ENCODE peak calls at places on chromosomes 11 and 22, in seven cellular contexts. K, A, O, N, P, C and Q are unnamed samples.

GRCh38 chr11:1401656-1402221 is 12.0 kb downstream of the BRSK2 start:
- DNase-seq in K (peak; percentile 60), O (peak; percentile 48), A (peak; percentile 66), P (peak; percentile 66), C (peak; percentile 48), N (peak; percentile 59), Q (no peak)

GRCh38 chr11:37370817-37371216 is 772.8 kb upstream of the RAG2 start:
- DNase-seq in P (no peak), C (no peak), N (no peak), K (no peak), A (no peak), O (peak; percentile 46), Q (no peak)

GRCh38 chr11:117426941-117427340 is 99.3 kb downstream of the CEP164 start:
- DNase-seq in C (no peak), K (no peak), P (no peak), N (no peak), O (no peak), A (no peak), Q (no peak)

GRCh38 chr22:20213833-20214708 is 54.0 kb downstream of the RTN4R start:
- DNase-seq in C (no peak), K (no peak), N (no peak), P (no peak), O (no peak), A (no peak), Q (no peak)

GRCh38 chr11:69463181-69463891 is 18.1 kb upstream of the LINC01488 start:
- DNase-seq in K (no peak), P (no peak), A (peak; percentile 49), O (peak; percentile 76), N (peak; percentile 85), C (peak; percentile 80), Q (no peak)

GRCh38 chr11:59573216-59573615 is 42.4 kb downstream of the OSBP start:
- DNase-seq in A (no peak), P (no peak), N (peak; percentile 86), K (no peak), C (peak; percentile 94), O (peak; percentile 80), Q (no peak)

GRCh38 chr11:67411785-67412152 is 3.7 kb upstream of the CARNS1 start:
- DNase-seq in P (no peak), A (no peak), K (no peak), O (no peak), C (no peak), N (no peak), Q (no peak)

GRCh38 chr11:71180694-71181466 is 71.5 kb downstream of the SHANK2 start:
- DNase-seq in A (no peak), O (no peak), P (no peak), N (no peak), C (no peak), K (no peak), Q (peak; percentile 49)

GRCh38 chr11:67373916-67374570 is 645 bp upstream of the CLCF1 start:
- DNase-seq in A (peak; percentile 53), O (peak; percentile 96), C (peak; percentile 96), P (peak; percentile 76), N (peak; percentile 98), K (peak; percentile 85), Q (peak; percentile 94)

GRCh38 chr22:45537734-45538181 is 35.1 kb downstream of the FBLN1 start:
- DNase-seq in P (peak; percentile 30), K (peak; percentile 77), O (peak; percentile 97), N (peak; percentile 71), C (peak; percentile 84), A (peak; percentile 46), Q (peak; percentile 86)

GRCh38 chr11:119100246-119100959 is 1.2 kb downstream of the DPAGT1 start:
- DNase-seq in K (no peak), C (peak; percentile 54), A (no peak), O (peak; percentile 47), P (no peak), N (peak; percentile 59), Q (no peak)

GRCh38 chr11:19988598-19988997 is 171.7 kb downstream of the DBX1 start:
- DNase-seq in O (peak; percentile 88), A (peak; percentile 25), P (no peak), N (peak; percentile 91), C (peak; percentile 92), K (peak; percentile 25), Q (no peak)

GRCh38 chr11:103079833-103080232 is 12.1 kb downstream of the DCUN1D5 start:
- DNase-seq in A (no peak), C (peak; percentile 58), N (peak; percentile 41), O (no peak), P (no peak), K (no peak), Q (no peak)

GRCh38 chr11:85590848-85591483 is 36.2 kb downstream of the DLG2 start:
- DNase-seq in P (no peak), C (peak; percentile 36), N (peak; percentile 66), A (no peak), K (no peak), O (peak; percentile 31), Q (no peak)

GRCh38 chr11:72352859-72353551 is 81.3 kb downstream of the CLPB start:
- DNase-seq in P (no peak), O (peak; percentile 69), K (no peak), N (peak; percentile 49), A (no peak), C (peak; percentile 85), Q (no peak)

GRCh38 chr22:45204241-45204640 is 36.5 kb downstream of the KIAA0930 start:
- DNase-seq in N (no peak), P (no peak), O (no peak), A (no peak), K (peak; percentile 10), C (no peak), Q (no peak)

GRCh38 chr11:117643606-117644300 is 153.3 kb downstream of the DSCAML1 start:
- DNase-seq in C (no peak), K (no peak), N (no peak), P (no peak), O (no peak), A (no peak), Q (no peak)

GRCh38 chr11:134260503-134260902 is 7.1 kb downstream of the ACAD8 start:
- DNase-seq in P (no peak), K (no peak), N (no peak), C (no peak), A (no peak), O (no peak), Q (no peak)

GRCh38 chr11:65213322-65214211 is 31.8 kb downstream of the CAPN1 start:
- DNase-seq in O (no peak), N (no peak), P (peak; percentile 24), C (peak; percentile 6), K (no peak), A (no peak), Q (no peak)

GRCh38 chr11:21567628-21568290 is 625.1 kb upstream of the ANO5 start:
- DNase-seq in C (no peak), K (no peak), O (no peak), A (no peak), P (no peak), N (no peak), Q (no peak)

GRCh38 chr11:18236664-18237356 is at the start of gene SAA4:
- DNase-seq in O (no peak), C (no peak), P (no peak), N (no peak), K (no peak), A (no peak), Q (no peak)

DNA sequence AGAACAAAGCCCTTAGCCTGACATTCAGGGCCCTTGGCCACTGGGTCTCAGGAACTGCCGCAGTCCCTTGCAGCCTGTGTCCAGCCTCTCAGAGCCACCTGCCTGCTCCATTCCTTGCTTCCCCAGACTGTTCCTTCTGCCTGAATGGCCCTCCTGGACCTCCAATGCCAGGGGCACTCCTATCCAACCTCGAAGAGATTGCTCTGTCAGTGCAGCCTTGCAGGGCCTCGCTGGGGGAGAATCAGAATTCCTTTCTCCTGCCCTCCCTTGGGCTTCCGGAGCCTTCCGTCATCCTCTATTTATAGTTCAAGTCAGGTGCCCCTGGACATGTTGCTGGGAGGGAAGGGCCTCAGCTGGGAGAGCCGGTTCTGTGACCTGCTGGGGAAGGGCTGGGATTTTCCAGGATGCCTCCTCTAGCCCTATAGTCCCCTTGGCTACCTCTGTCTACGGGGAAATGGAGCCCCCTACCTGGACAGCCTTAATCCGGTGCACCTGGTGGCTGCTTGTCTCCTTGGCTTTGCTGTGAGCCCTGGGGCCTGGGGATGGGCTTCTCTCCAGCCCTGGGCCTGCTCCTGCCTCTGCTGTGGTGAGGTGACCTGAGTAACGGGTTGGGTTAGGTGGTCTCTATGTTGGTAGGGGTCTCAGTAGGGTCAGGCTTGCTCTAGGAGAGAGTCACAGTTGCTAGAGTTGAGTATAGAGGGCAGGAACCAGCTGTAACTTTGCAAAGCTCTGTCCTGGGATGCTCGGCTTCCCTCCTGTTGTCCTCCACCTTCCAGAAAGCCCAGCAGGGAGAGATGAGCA is 45.9 kb upstream of the SYT7 start:
- DNase-seq in P (peak; percentile 89), N (peak; percentile 27), K (no peak), O (no peak), A (peak; percentile 50), C (peak; percentile 36), Q (no peak)
- TF ChIP-seq CTCF in P (peak; percentile 14), N (no peak), K (no peak), O (no peak), A (no peak), C (no peak), Q (no peak)

GRCh38 chr11:132343445-132343844 is 973.0 kb downstream of the NTM start:
- DNase-seq in N (no peak), P (no peak), C (no peak), A (no peak), O (no peak), K (no peak), Q (no peak)

GRCh38 chr11:132347156-132348090 is 977.0 kb downstream of the NTM start:
- DNase-seq in O (no peak), A (no peak), C (no peak), N (no peak), K (no peak), P (no peak), Q (no peak)

GRCh38 chr11:132337819-132338416 is 967.5 kb downstream of the NTM start:
- DNase-seq in N (no peak), C (no peak), A (no peak), P (no peak), O (no peak), K (no peak), Q (no peak)

GRCh38 chr11:132346558-132347148 is 976.2 kb downstream of the NTM start:
- DNase-seq in N (no peak), P (no peak), C (no peak), A (no peak), O (no peak), K (no peak), Q (no peak)

GRCh38 chr11:132342408-132342807 is 972.0 kb downstream of the NTM start:
- DNase-seq in O (no peak), C (no peak), K (no peak), N (no peak), A (no peak), P (no peak), Q (no peak)
- TF ChIP-seq CTCF in O (no peak), C (no peak), K (no peak), N (no peak), A (no peak), P (no peak), Q (no peak)

DNA sequence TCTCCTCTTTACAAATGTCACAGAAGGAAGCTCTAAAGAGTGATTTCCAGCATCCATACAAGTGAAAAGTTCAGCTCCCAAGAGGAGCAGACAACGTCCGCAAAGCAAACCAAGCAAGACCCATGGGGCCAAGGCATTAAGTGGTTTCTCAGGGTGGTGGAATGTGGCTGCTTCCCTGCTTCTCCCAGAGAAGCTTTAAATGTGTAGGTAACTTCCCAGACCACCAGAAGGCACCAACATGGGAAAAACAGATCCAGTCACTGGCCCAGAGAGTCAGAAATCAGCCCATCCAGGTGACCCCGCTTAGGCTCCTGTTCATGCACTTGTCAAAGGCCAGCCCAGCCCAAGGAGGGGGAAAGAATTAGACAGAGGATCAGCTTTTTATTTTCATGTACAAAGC is 13.3 kb upstream of the PHF21A start:
- DNase-seq in K (no peak), A (no peak), N (peak; percentile 8), C (no peak), O (no peak), P (no peak), Q (no peak)
- TF ChIP-seq CTCF in K (no peak), A (no peak), N (no peak), C (no peak), O (no peak), P (no peak), Q (no peak)

GRCh38 chr11:76151561-76152085 is 54.7 kb downstream of the WNT11 start:
- DNase-seq in O (no peak), C (no peak), N (no peak), K (no peak), P (no peak), A (no peak), Q (no peak)
- TF ChIP-seq CTCF in O (no peak), C (no peak), N (no peak), K (no peak), P (no peak), A (no peak), Q (no peak)